ENCODE peak calls at places on chromosomes 13 and 19, in eight cellular contexts. V is activated T-cell treated with anti-CD3 and anti-CD28 coated beads for 48 hours; A is MM.1S; P is astrocyte of the spinal cord; H is putamen; J is CD8-positive, alpha-beta memory T cell; X is T-helper 9 cell; S is ACHN. I is an unnamed sample.

GRCh38 chr19:44722131-44723121 is 23.5 kb downstream of the CEACAM16 start:
- DNase-seq in H (no peak), J (no peak), X (no peak), S (no peak), A (peak), P (no peak), V (no peak), I (peak)

GRCh38 chr13:101640797-101641400 is 188.4 kb downstream of the ITGBL1 start:
- DNase-seq in A (no peak), S (peak), V (no peak), P (peak), H (no peak), J (no peak), X (no peak), I (no peak)

GRCh38 chr19:6890938-6891337 is 3.6 kb downstream of the ADGRE1 start:
- DNase-seq in J (no peak), H (no peak), S (no peak), V (peak), A (no peak), P (no peak), X (no peak), I (no peak)

GRCh38 chr13:113935081-113935511 is 38.8 kb downstream of the C13orf46 start:
- DNase-seq in S (no peak), X (no peak), V (no peak), A (no peak), J (no peak), P (peak), H (no peak), I (no peak)

GRCh38 chr19:18233224-18233825 is 7.1 kb upstream of the PDE4C start:
- DNase-seq in A (peak), J (peak), X (peak), P (no peak), S (peak), H (no peak), V (no peak), I (no peak)

GRCh38 chr19:54937926-54938325 is 9.4 kb downstream of the NLRP7 start:
- DNase-seq in X (no peak), S (no peak), V (no peak), H (no peak), J (no peak), P (no peak), A (peak), I (no peak)

GRCh38 chr19:6095760-6096159 is 14.5 kb downstream of the RFX2 start:
- DNase-seq in X (no peak), J (no peak), S (no peak), P (no peak), V (no peak), H (no peak), A (no peak), I (no peak)

GRCh38 chr19:35776102-35776788 is 881 bp downstream of the ARHGAP33 start:
- DNase-seq in P (no peak), H (no peak), A (no peak), J (no peak), V (no peak), S (no peak), X (no peak), I (no peak)

GRCh38 chr19:48121909-48122371 is 11.3 kb upstream of the PLA2G4C start:
- DNase-seq in S (no peak), P (peak), J (no peak), V (no peak), H (no peak), X (no peak), A (peak), I (no peak)

GRCh38 chr13:59690857-59691500 is 472.7 kb downstream of the DIAPH3 start:
- DNase-seq in V (no peak), P (no peak), S (no peak), X (no peak), H (no peak), J (no peak), A (no peak), I (no peak)

GRCh38 chr19:39731685-39732084 is 6.1 kb downstream of the CLC start:
- DNase-seq in X (no peak), A (no peak), S (no peak), P (no peak), V (no peak), H (no peak), J (no peak), I (no peak)

GRCh38 chr19:14167013-14167593 is 30.7 kb upstream of the ASF1B start:
- DNase-seq in S (no peak), A (no peak), X (no peak), J (no peak), V (no peak), H (no peak), P (no peak), I (no peak)

GRCh38 chr19:38319421-38320258 is at the start of gene KCNK6:
- DNase-seq in A (no peak), P (no peak), H (no peak), S (peak), V (peak), J (peak), X (peak), I (peak)

GRCh38 chr19:6587998-6588507 is 2.9 kb downstream of the CD70 start:
- DNase-seq in V (no peak), P (no peak), A (no peak), J (no peak), H (no peak), X (no peak), S (no peak), I (no peak)

GRCh38 chr13:46267166-46267565 is 55.4 kb downstream of the LRRC63 start:
- DNase-seq in X (no peak), A (no peak), V (no peak), S (no peak), H (no peak), J (no peak), P (no peak), I (no peak)

GRCh38 chr13:27476943-27477681 is 26.7 kb upstream of the MTIF3 start:
- DNase-seq in J (no peak), X (no peak), S (no peak), H (no peak), V (peak), A (peak), P (peak), I (no peak)

GRCh38 chr19:53772943-53773342 is 51.2 kb downstream of the NLRP12 start:
- DNase-seq in X (peak), A (peak), S (peak), V (peak), J (peak), P (peak), H (peak), I (peak)

GRCh38 chr13:19606152-19606551 is 27.3 kb upstream of the MPHOSPH8 start:
- DNase-seq in V (no peak), S (no peak), J (no peak), X (no peak), P (no peak), H (no peak), A (no peak), I (no peak)

GRCh38 chr19:47176627-47177090 is 46.0 kb downstream of the SAE1 start:
- DNase-seq in P (peak), H (no peak), A (no peak), J (no peak), X (no peak), V (no peak), S (no peak), I (no peak)

GRCh38 chr13:37510441-37510840 is 88.1 kb downstream of the POSTN start:
- DNase-seq in S (no peak), A (no peak), X (no peak), H (no peak), J (no peak), P (no peak), V (no peak), I (no peak)

GRCh38 chr13:43377955-43378354 is 354.6 kb downstream of the DNAJC15 start:
- DNase-seq in J (no peak), X (no peak), A (no peak), H (no peak), V (no peak), P (peak), S (no peak), I (no peak)

GRCh38 chr19:55552620-55553019 is 7.3 kb upstream of the SBK3 start:
- DNase-seq in H (no peak), V (no peak), S (no peak), J (no peak), A (peak), X (no peak), P (peak), I (no peak)

GRCh38 chr13:40476175-40476958 is 190.1 kb downstream of the FOXO1 start:
- DNase-seq in S (no peak), X (no peak), P (no peak), A (no peak), V (no peak), H (no peak), J (no peak), I (no peak)

GRCh38 chr13:75558130-75558840 is 8.7 kb downstream of the UCHL3 start:
- DNase-seq in S (no peak), J (no peak), A (no peak), P (no peak), H (no peak), X (no peak), V (no peak), I (no peak)

I was measured in AML-193.